ENCODE peak calls at places on chromosomes 13 and 19, in five cellular contexts. Q is H9, F is mesenchymal stem cell, B is H1, Z is trophoblast cell. U is an unnamed sample.

GRCh38 chr13:91358384-91358776 is 10.9 kb downstream of the MIR17HG start:
- DNase-seq in B (no peak), Z (no peak), Q (no peak), F (no peak), U (no peak)

GRCh38 chr13:79522583-79522982 is 41.6 kb downstream of the NDFIP2 start:
- DNase-seq in Q (no peak), F (no peak), Z (no peak), B (no peak), U (no peak)

GRCh38 chr13:99575376-99575775 is 74.1 kb downstream of the TM9SF2 start:
- DNase-seq in Z (no peak), F (no peak), Q (peak), B (no peak), U (no peak)

GRCh38 chr13:61994174-61994573 is 578.5 kb upstream of the PCDH20 start:
- DNase-seq in F (no peak), B (no peak), Q (no peak), Z (no peak), U (no peak)

GRCh38 chr13:31048521-31048920 is 113.2 kb downstream of the HSPH1 start:
- DNase-seq in F (no peak), B (no peak), Z (no peak), Q (no peak), U (no peak)

GRCh38 chr13:56561327-56561726 is 579.4 kb upstream of the PRR20A start:
- DNase-seq in F (no peak), Q (no peak), B (no peak), Z (peak), U (no peak)

GRCh38 chr13:24178847-24179845 is 18.6 kb downstream of the SPATA13 start:
- DNase-seq in Q (no peak), B (no peak), F (peak), Z (no peak), U (no peak)

GRCh38 chr13:98484289-98485219 is 92.4 kb downstream of the STK24 start:
- DNase-seq in Q (peak), Z (peak), F (peak), B (no peak), U (peak)

GRCh38 chr13:98346904-98347636 is 170.0 kb upstream of the RNF113B start:
- DNase-seq in Z (no peak), Q (no peak), F (no peak), B (no peak), U (no peak)

GRCh38 chr13:112574476-112575294 is 13.3 kb downstream of the TUBGCP3 start:
- DNase-seq in F (peak), Q (no peak), Z (no peak), B (no peak), U (no peak)

GRCh38 chr13:28564030-28564429 is 69.1 kb upstream of the FLT1 start:
- DNase-seq in F (no peak), B (no peak), Z (peak), Q (no peak), U (no peak)

GRCh38 chr19:13430790-13431582 is 75.3 kb downstream of the CACNA1A start:
- DNase-seq in F (peak), Z (peak), Q (peak), B (no peak), U (peak)

GRCh38 chr19:9914315-9915207 is 21.8 kb downstream of the OLFM2 start:
- DNase-seq in Z (peak), B (no peak), F (peak), Q (peak), U (peak)

GRCh38 chr19:11843741-11844140 is 4.8 kb upstream of the ZNF439 start:
- DNase-seq in Z (peak), F (no peak), Q (no peak), B (no peak), U (no peak)

GRCh38 chr13:36450534-36450933 is 18.2 kb downstream of the CCNA1 start:
- DNase-seq in F (no peak), Q (no peak), B (no peak), Z (no peak), U (no peak)

GRCh38 chr13:43783820-43784219 is 3.0 kb downstream of the ENOX1 start:
- DNase-seq in Z (peak), B (no peak), F (peak), Q (no peak), U (no peak)

GRCh38 chr13:24220086-24220703 is 59.7 kb downstream of the SPATA13 start:
- DNase-seq in B (no peak), Z (peak), Q (peak), F (peak), U (peak)

GRCh38 chr13:48709213-48709612 is 55.5 kb downstream of the CYSLTR2 start:
- DNase-seq in B (no peak), Z (no peak), Q (no peak), F (no peak), U (no peak)

GRCh38 chr13:38687246-38688229 is 661 bp downstream of the FREM2 start:
- DNase-seq in Z (peak), B (no peak), Q (peak), F (peak), U (no peak)

GRCh38 chr13:73220966-73221720 is 162.3 kb downstream of the KLF5 start:
- DNase-seq in B (no peak), F (peak), Z (peak), Q (no peak), U (no peak)

GRCh38 chr19:16164222-16164890 is 9.0 kb downstream of the CIB3 start:
- DNase-seq in B (no peak), Z (no peak), Q (no peak), F (no peak), U (no peak)

GRCh38 chr19:17764348-17764747 is 13.1 kb downstream of the FCHO1 start:
- DNase-seq in F (no peak), Z (no peak), B (no peak), Q (no peak), U (no peak)

GRCh38 chr19:39566064-39566463 is 26.1 kb upstream of the EID2 start:
- DNase-seq in Z (no peak), F (no peak), B (no peak), Q (no peak), U (no peak)

DNA sequence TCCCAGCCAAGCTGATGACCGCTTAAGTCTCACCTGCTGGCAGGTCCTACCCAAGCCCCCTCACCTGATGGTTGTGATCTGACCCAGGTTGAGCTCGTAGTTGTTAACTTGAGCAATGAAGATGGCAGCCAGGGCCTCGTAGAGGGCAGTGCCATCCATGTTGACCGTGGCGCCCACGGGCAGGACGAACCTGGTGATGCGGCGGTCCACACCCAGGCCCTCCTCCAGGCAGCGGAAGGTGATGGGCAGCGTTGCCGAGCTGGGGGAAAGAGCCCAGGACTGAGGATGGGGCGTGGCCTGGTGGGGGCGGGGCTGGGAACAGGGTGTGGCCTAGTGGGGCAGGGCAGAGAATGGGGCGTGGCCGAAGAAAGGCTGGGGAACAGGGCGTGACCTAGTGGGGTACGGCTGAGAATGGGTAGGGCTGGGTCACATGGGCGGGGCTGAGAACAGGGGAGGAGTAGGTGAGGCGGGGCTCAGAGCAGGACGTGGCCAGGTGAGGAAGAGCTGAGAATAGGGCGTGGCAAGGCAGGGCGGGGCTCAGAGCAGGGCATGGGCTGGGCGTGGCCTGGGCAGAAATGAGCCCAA is 12.9 kb downstream of the OR7C2 start:
- DNase-seq in Q (peak), B (no peak), F (no peak), Z (no peak), U (no peak)
- H2BK12ac ChIP-seq in Q (no peak), B (no peak), F (no peak), Z (no peak), U (no peak)

GRCh38 chr19:1854542-1855039 is 6.3 kb upstream of the REXO1 start:
- DNase-seq in B (no peak), Z (no peak), Q (peak), F (no peak), U (no peak)

GRCh38 chr19:1856698-1857603 is 6.4 kb downstream of the KLF16 start:
- DNase-seq in F (peak), Z (peak), B (no peak), Q (peak), U (no peak)

GRCh38 chr19:1856345-1856697 is 7.1 kb downstream of the KLF16 start:
- DNase-seq in B (no peak), Z (no peak), F (no peak), Q (no peak), U (no peak)

GRCh38 chr19:1855040-1855827 is 7.0 kb upstream of the REXO1 start:
- DNase-seq in B (peak), Z (peak), F (peak), Q (peak), U (peak)

DNA sequence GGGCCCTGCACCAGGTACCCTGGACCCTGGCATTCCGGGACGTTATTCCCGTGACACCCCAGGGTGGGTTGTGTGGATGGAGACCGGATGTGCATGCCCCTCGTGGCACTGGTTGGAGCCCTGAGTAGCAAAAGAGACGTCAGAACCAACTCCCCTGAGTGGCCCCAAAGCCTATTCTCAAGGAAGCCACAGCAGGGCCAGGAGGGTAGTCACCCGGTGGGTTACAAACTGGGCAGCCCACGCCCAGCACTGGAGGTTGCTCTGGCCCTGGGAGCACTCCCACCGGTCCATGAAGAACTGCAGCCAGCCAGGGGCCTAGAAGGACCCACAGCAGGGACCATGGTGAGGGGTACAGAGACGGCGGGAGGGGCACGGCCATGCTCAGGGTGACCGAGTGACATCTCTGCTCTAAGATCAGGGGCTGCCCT is 7.5 kb downstream of the KLF16 start:
- DNase-seq in B (no peak), Q (no peak), Z (no peak), F (no peak), U (no peak)
- H2BK12ac ChIP-seq in B (peak), Q (no peak), Z (no peak), F (peak), U (peak)

GRCh38 chr13:107900775-107901174 is 314.6 kb downstream of the LIG4 start:
- DNase-seq in Z (no peak), F (peak), B (no peak), Q (no peak), U (no peak)

GRCh38 chr13:107906131-107906530 is 309.2 kb downstream of the LIG4 start:
- DNase-seq in B (no peak), F (no peak), Z (no peak), Q (no peak), U (no peak)

GRCh38 chr13:107907065-107907464 is 308.3 kb downstream of the LIG4 start:
- DNase-seq in Z (no peak), Q (no peak), B (no peak), F (peak), U (no peak)

GRCh38 chr13:107901996-107902562 is 313.3 kb downstream of the LIG4 start:
- DNase-seq in Q (no peak), B (no peak), Z (no peak), F (no peak), U (no peak)

GRCh38 chr13:107901230-107901629 is 314.1 kb downstream of the LIG4 start:
- DNase-seq in B (no peak), Q (no peak), F (no peak), Z (no peak), U (no peak)
- H2BK12ac ChIP-seq in B (no peak), Q (no peak), F (no peak), Z (no peak), U (no peak)

GRCh38 chr13:37492741-37493514 is 105.6 kb downstream of the POSTN start:
- DNase-seq in B (no peak), F (peak), Q (no peak), Z (no peak), U (no peak)

GRCh38 chr13:37488682-37489081 is 109.9 kb downstream of the POSTN start:
- DNase-seq in F (no peak), Q (no peak), B (no peak), Z (no peak), U (no peak)

GRCh38 chr13:37490176-37490575 is 108.4 kb downstream of the POSTN start:
- DNase-seq in Z (no peak), B (no peak), Q (no peak), F (no peak), U (no peak)

GRCh38 chr13:37492061-37492460 is 106.5 kb downstream of the POSTN start:
- DNase-seq in F (no peak), Q (no peak), Z (no peak), B (no peak), U (no peak)

GRCh38 chr13:37491661-37492060 is 106.9 kb downstream of the POSTN start:
- DNase-seq in F (no peak), B (no peak), Z (no peak), Q (no peak), U (no peak)
- H2BK12ac ChIP-seq in F (peak), B (no peak), Z (peak), Q (no peak), U (no peak)

DNA sequence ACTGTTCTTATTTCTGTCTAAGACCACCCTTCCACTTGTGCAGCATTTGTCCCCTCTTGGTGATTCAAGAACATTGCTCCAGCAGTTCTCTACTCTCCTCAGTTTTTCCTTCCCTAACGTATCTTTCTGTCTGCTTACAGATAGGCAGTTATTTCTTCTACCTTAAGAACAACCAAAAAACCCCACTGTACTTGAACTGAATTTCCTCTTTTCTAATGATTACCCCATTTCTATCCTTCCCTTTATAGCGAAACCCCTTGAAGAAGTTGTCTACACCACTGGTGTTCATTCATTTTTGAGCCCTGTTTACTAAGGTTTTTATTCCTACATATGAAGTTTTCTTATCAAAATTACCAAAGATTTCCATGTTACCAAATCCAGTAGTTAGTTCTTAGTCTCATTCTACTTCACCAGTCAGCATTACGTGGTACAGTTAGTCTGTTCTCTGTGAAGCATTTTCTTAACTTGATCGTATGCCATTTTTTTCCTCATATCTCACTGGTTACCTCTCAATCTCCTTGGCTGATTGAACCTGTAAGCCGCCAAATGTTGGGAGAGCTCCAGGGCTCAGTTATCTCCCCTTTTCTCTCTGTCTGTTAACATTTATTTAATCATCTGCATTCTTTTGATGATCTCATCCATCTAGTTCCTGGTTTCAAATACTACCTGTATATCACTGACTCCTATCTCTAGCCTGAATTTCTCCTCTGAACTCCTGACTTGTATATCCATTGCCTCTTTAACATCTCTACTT is 9.0 kb downstream of the LSM14A start:
- DNase-seq in Z (peak), F (no peak), Q (no peak), B (no peak), U (no peak)
- H2BK12ac ChIP-seq in Z (no peak), F (no peak), Q (no peak), B (no peak), U (no peak)